ENCODE peak calls at places on chromosome 9, in six cellular contexts. One of them, this sample, is unnamed.

GRCh38 chr9:13139641-13140171 is 139.8 kb downstream of the MPDZ start:
- DNase-seq in fibroblast of mammary gland: peak; percentile 79
- DNase-seq in stomach: no peak
- DNase-seq in brain microvascular endothelial cell: peak; percentile 92
- DNase-seq in bronchial epithelial cell: peak; percentile 90
- DNase-seq in GM12865: no peak
- DNase-seq in this sample: peak; percentile 63

GRCh38 chr9:93252781-93253530 is 69.0 kb downstream of the WNK2 start:
- DNase-seq in fibroblast of mammary gland: no peak
- DNase-seq in stomach: no peak
- DNase-seq in brain microvascular endothelial cell: no peak
- DNase-seq in bronchial epithelial cell: no peak
- DNase-seq in GM12865: no peak
- DNase-seq in this sample: no peak

GRCh38 chr9:71303351-71303750 is 181.9 kb upstream of the TRPM3 start:
- DNase-seq in fibroblast of mammary gland: peak; percentile 73
- DNase-seq in stomach: no peak
- DNase-seq in brain microvascular endothelial cell: no peak
- DNase-seq in bronchial epithelial cell: peak; percentile 6
- DNase-seq in GM12865: no peak
- DNase-seq in this sample: no peak

GRCh38 chr9:136526625-136527066 is 19.2 kb downstream of the NOTCH1 start:
- DNase-seq in fibroblast of mammary gland: no peak
- DNase-seq in stomach: peak; percentile 57
- DNase-seq in brain microvascular endothelial cell: no peak
- DNase-seq in bronchial epithelial cell: no peak
- DNase-seq in GM12865: no peak
- DNase-seq in this sample: no peak

GRCh38 chr9:91023741-91024140 is 222.1 kb downstream of the SYK start:
- DNase-seq in fibroblast of mammary gland: no peak
- DNase-seq in stomach: no peak
- DNase-seq in brain microvascular endothelial cell: no peak
- DNase-seq in bronchial epithelial cell: no peak
- DNase-seq in GM12865: no peak
- DNase-seq in this sample: no peak

GRCh38 chr9:110047232-110047954 is 160.6 kb downstream of the C9orf152 start:
- DNase-seq in fibroblast of mammary gland: no peak
- DNase-seq in stomach: no peak
- DNase-seq in brain microvascular endothelial cell: no peak
- DNase-seq in bronchial epithelial cell: no peak
- DNase-seq in GM12865: peak; percentile 55
- DNase-seq in this sample: no peak

GRCh38 chr9:105421864-105422263 is 26.0 kb upstream of the FSD1L start:
- DNase-seq in fibroblast of mammary gland: no peak
- DNase-seq in stomach: no peak
- DNase-seq in brain microvascular endothelial cell: no peak
- DNase-seq in bronchial epithelial cell: no peak
- DNase-seq in GM12865: no peak
- DNase-seq in this sample: no peak

GRCh38 chr9:85142461-85143401 is 473.2 kb downstream of the NTRK2 start:
- DNase-seq in fibroblast of mammary gland: peak; percentile 2
- DNase-seq in stomach: no peak
- DNase-seq in brain microvascular endothelial cell: no peak
- DNase-seq in bronchial epithelial cell: peak; percentile 55
- DNase-seq in GM12865: peak; percentile 37
- DNase-seq in this sample: no peak

GRCh38 chr9:38256461-38256860 is 136.0 kb upstream of the ALDH1B1 start:
- DNase-seq in fibroblast of mammary gland: no peak
- DNase-seq in stomach: no peak
- DNase-seq in brain microvascular endothelial cell: no peak
- DNase-seq in bronchial epithelial cell: no peak
- DNase-seq in GM12865: no peak
- DNase-seq in this sample: no peak

GRCh38 chr9:136671254-136671614 is 8.5 kb downstream of the EGFL7 start:
- DNase-seq in fibroblast of mammary gland: no peak
- DNase-seq in stomach: no peak
- DNase-seq in brain microvascular endothelial cell: no peak
- DNase-seq in bronchial epithelial cell: no peak
- DNase-seq in GM12865: no peak
- DNase-seq in this sample: no peak

GRCh38 chr9:71213633-71214032 is 92.2 kb upstream of the TRPM3 start:
- DNase-seq in fibroblast of mammary gland: no peak
- DNase-seq in stomach: no peak
- DNase-seq in brain microvascular endothelial cell: no peak
- DNase-seq in bronchial epithelial cell: no peak
- DNase-seq in GM12865: no peak
- DNase-seq in this sample: no peak

GRCh38 chr9:135815433-135816178 is 91.7 kb downstream of the CAMSAP1 start:
- DNase-seq in fibroblast of mammary gland: no peak
- DNase-seq in stomach: no peak
- DNase-seq in brain microvascular endothelial cell: no peak
- DNase-seq in bronchial epithelial cell: no peak
- DNase-seq in GM12865: no peak
- DNase-seq in this sample: no peak

GRCh38 chr9:133405508-133406009 is 12.3 kb downstream of the REXO4 start:
- DNase-seq in fibroblast of mammary gland: peak; percentile 90
- DNase-seq in stomach: no peak
- DNase-seq in brain microvascular endothelial cell: no peak
- DNase-seq in bronchial epithelial cell: no peak
- DNase-seq in GM12865: no peak
- DNase-seq in this sample: no peak

GRCh38 chr9:5982352-5982751 is 33.1 kb downstream of the RANBP6 start:
- DNase-seq in fibroblast of mammary gland: no peak
- DNase-seq in stomach: no peak
- DNase-seq in brain microvascular endothelial cell: no peak
- DNase-seq in bronchial epithelial cell: no peak
- DNase-seq in GM12865: no peak
- DNase-seq in this sample: no peak

GRCh38 chr9:96022445-96023031 is 147.0 kb downstream of the ERCC6L2 start:
- DNase-seq in fibroblast of mammary gland: no peak
- DNase-seq in stomach: no peak
- DNase-seq in brain microvascular endothelial cell: no peak
- DNase-seq in bronchial epithelial cell: no peak
- DNase-seq in GM12865: no peak
- DNase-seq in this sample: no peak

GRCh38 chr9:18689881-18690280 is 215.9 kb downstream of the ADAMTSL1 start:
- DNase-seq in fibroblast of mammary gland: no peak
- DNase-seq in stomach: no peak
- DNase-seq in brain microvascular endothelial cell: no peak
- DNase-seq in bronchial epithelial cell: no peak
- DNase-seq in GM12865: peak; percentile 19
- DNase-seq in this sample: no peak

GRCh38 chr9:130138791-130139190 is 33.4 kb upstream of the NCS1 start:
- DNase-seq in fibroblast of mammary gland: peak; percentile 99
- DNase-seq in stomach: no peak
- DNase-seq in brain microvascular endothelial cell: peak; percentile 92
- DNase-seq in bronchial epithelial cell: peak; percentile 84
- DNase-seq in GM12865: no peak
- DNase-seq in this sample: peak; percentile 89

GRCh38 chr9:31412081-31412480 is 972.4 kb upstream of the ACO1 start:
- DNase-seq in fibroblast of mammary gland: no peak
- DNase-seq in stomach: no peak
- DNase-seq in brain microvascular endothelial cell: no peak
- DNase-seq in bronchial epithelial cell: no peak
- DNase-seq in GM12865: no peak
- DNase-seq in this sample: no peak

GRCh38 chr9:128294142-128294541 is 18.1 kb downstream of the SWI5 start:
- DNase-seq in fibroblast of mammary gland: no peak
- DNase-seq in stomach: no peak
- DNase-seq in brain microvascular endothelial cell: no peak
- DNase-seq in bronchial epithelial cell: no peak
- DNase-seq in GM12865: no peak
- DNase-seq in this sample: no peak

GRCh38 chr9:93232388-93232965 is 48.5 kb downstream of the WNK2 start:
- DNase-seq in fibroblast of mammary gland: no peak
- DNase-seq in stomach: no peak
- DNase-seq in brain microvascular endothelial cell: no peak
- DNase-seq in bronchial epithelial cell: no peak
- DNase-seq in GM12865: no peak
- DNase-seq in this sample: no peak

GRCh38 chr9:121682926-121683485 is 31.6 kb downstream of the DAB2IP start:
- DNase-seq in fibroblast of mammary gland: no peak
- DNase-seq in stomach: no peak
- DNase-seq in brain microvascular endothelial cell: no peak
- DNase-seq in bronchial epithelial cell: no peak
- DNase-seq in GM12865: no peak
- DNase-seq in this sample: no peak

GRCh38 chr9:29556746-29557145 is 1983.5 kb upstream of the C9orf72 start:
- DNase-seq in fibroblast of mammary gland: no peak
- DNase-seq in stomach: no peak
- DNase-seq in brain microvascular endothelial cell: no peak
- DNase-seq in bronchial epithelial cell: no peak
- DNase-seq in GM12865: no peak
- DNase-seq in this sample: no peak

GRCh38 chr9:94611638-94612068 is 18.0 kb upstream of the FBP2 start:
- DNase-seq in fibroblast of mammary gland: no peak
- DNase-seq in stomach: no peak
- DNase-seq in brain microvascular endothelial cell: no peak
- DNase-seq in bronchial epithelial cell: no peak
- DNase-seq in GM12865: peak; percentile 20
- DNase-seq in this sample: no peak

GRCh38 chr9:123724211-123724831 is 205.6 kb downstream of the DENND1A start:
- DNase-seq in fibroblast of mammary gland: peak; percentile 62
- DNase-seq in stomach: no peak
- DNase-seq in brain microvascular endothelial cell: peak; percentile 42
- DNase-seq in bronchial epithelial cell: no peak
- DNase-seq in GM12865: peak; percentile 27
- DNase-seq in this sample: peak; percentile 37

GRCh38 chr9:23412458-23412857 is 413.6 kb downstream of the ELAVL2 start:
- DNase-seq in fibroblast of mammary gland: no peak
- DNase-seq in stomach: no peak
- DNase-seq in brain microvascular endothelial cell: no peak
- DNase-seq in bronchial epithelial cell: no peak
- DNase-seq in GM12865: no peak
- DNase-seq in this sample: no peak

GRCh38 chr9:113998529-113999255 is 79.4 kb downstream of the AMBP start:
- DNase-seq in fibroblast of mammary gland: peak; percentile 25
- DNase-seq in stomach: peak; percentile 23
- DNase-seq in brain microvascular endothelial cell: no peak
- DNase-seq in bronchial epithelial cell: no peak
- DNase-seq in GM12865: no peak
- DNase-seq in this sample: no peak

GRCh38 chr9:117136461-117136860 is 278.4 kb downstream of the ASTN2 start:
- DNase-seq in fibroblast of mammary gland: no peak
- DNase-seq in stomach: no peak
- DNase-seq in brain microvascular endothelial cell: no peak
- DNase-seq in bronchial epithelial cell: no peak
- DNase-seq in GM12865: no peak
- DNase-seq in this sample: no peak

GRCh38 chr9:117138257-117138656 is 276.6 kb downstream of the ASTN2 start:
- DNase-seq in fibroblast of mammary gland: no peak
- DNase-seq in stomach: no peak
- DNase-seq in brain microvascular endothelial cell: no peak
- DNase-seq in bronchial epithelial cell: no peak
- DNase-seq in GM12865: no peak
- DNase-seq in this sample: no peak

GRCh38 chr9:117134826-117135411 is 279.9 kb downstream of the ASTN2 start:
- DNase-seq in fibroblast of mammary gland: no peak
- DNase-seq in stomach: no peak
- DNase-seq in brain microvascular endothelial cell: no peak
- DNase-seq in bronchial epithelial cell: no peak
- DNase-seq in GM12865: no peak
- DNase-seq in this sample: no peak

GRCh38 chr9:117135481-117135880 is 279.4 kb downstream of the ASTN2 start:
- DNase-seq in fibroblast of mammary gland: no peak
- DNase-seq in stomach: no peak
- DNase-seq in brain microvascular endothelial cell: no peak
- DNase-seq in bronchial epithelial cell: no peak
- DNase-seq in GM12865: no peak
- DNase-seq in this sample: no peak
- H3K4me3 ChIP-seq in fibroblast of mammary gland: no peak overlapping the region
- H3K4me3 ChIP-seq in stomach: no peak overlapping the region
- H3K4me3 ChIP-seq in brain microvascular endothelial cell: no peak overlapping the region
- H3K4me3 ChIP-seq in bronchial epithelial cell: no peak overlapping the region
- H3K4me3 ChIP-seq in GM12865: no peak overlapping the region
- H3K4me3 ChIP-seq in this sample: no peak overlapping the region

DNA sequence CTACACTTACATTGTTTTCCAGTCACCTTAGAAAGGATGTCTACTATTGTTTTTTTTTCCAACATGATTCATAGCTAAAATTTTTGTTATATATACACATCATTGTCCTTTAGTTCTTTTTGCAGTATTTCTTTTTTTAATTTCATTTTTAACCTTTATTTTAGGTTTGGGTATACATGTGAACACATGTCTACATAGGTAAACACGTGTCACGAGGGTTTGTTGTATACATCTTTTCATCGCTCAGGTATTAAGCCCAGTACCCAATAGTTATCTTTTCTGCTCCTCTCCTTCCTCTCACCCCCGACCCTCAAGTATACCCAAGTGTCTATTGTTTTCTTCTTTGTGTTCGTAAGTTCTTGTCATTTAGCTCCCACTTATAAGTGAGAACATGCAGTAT is 19.0 kb downstream of the IFNA5 start:
- DNase-seq in fibroblast of mammary gland: no peak
- DNase-seq in stomach: no peak
- DNase-seq in brain microvascular endothelial cell: no peak
- DNase-seq in bronchial epithelial cell: no peak
- DNase-seq in GM12865: no peak
- DNase-seq in this sample: no peak
- H3K4me3 ChIP-seq in fibroblast of mammary gland: no peak overlapping the region
- H3K4me3 ChIP-seq in stomach: no peak overlapping the region
- H3K4me3 ChIP-seq in brain microvascular endothelial cell: no peak overlapping the region
- H3K4me3 ChIP-seq in bronchial epithelial cell: no peak overlapping the region
- H3K4me3 ChIP-seq in GM12865: no peak overlapping the region
- H3K4me3 ChIP-seq in this sample: no peak overlapping the region

GRCh38 chr9:112789493-112789892 is 38.9 kb downstream of the SNX30 start:
- DNase-seq in fibroblast of mammary gland: peak; percentile 23
- DNase-seq in stomach: no peak
- DNase-seq in brain microvascular endothelial cell: no peak
- DNase-seq in bronchial epithelial cell: no peak
- DNase-seq in GM12865: no peak
- DNase-seq in this sample: peak; percentile 34
- H3K4me3 ChIP-seq in fibroblast of mammary gland: no peak overlapping the region
- H3K4me3 ChIP-seq in stomach: no peak overlapping the region
- H3K4me3 ChIP-seq in brain microvascular endothelial cell: no peak overlapping the region
- H3K4me3 ChIP-seq in bronchial epithelial cell: no peak overlapping the region
- H3K4me3 ChIP-seq in GM12865: no peak overlapping the region
- H3K4me3 ChIP-seq in this sample: no peak overlapping the region

GRCh38 chr9:117303643-117304230 is 111.1 kb downstream of the ASTN2 start:
- DNase-seq in fibroblast of mammary gland: no peak
- DNase-seq in stomach: no peak
- DNase-seq in brain microvascular endothelial cell: no peak
- DNase-seq in bronchial epithelial cell: no peak
- DNase-seq in GM12865: no peak
- DNase-seq in this sample: no peak

GRCh38 chr9:117305454-117305853 is 109.4 kb downstream of the ASTN2 start:
- DNase-seq in fibroblast of mammary gland: no peak
- DNase-seq in stomach: no peak
- DNase-seq in brain microvascular endothelial cell: no peak
- DNase-seq in bronchial epithelial cell: no peak
- DNase-seq in GM12865: no peak
- DNase-seq in this sample: no peak

GRCh38 chr9:117304613-117305012 is 110.2 kb downstream of the ASTN2 start:
- DNase-seq in fibroblast of mammary gland: no peak
- DNase-seq in stomach: no peak
- DNase-seq in brain microvascular endothelial cell: no peak
- DNase-seq in bronchial epithelial cell: no peak
- DNase-seq in GM12865: no peak
- DNase-seq in this sample: no peak

GRCh38 chr9:117296453-117296852 is 118.4 kb downstream of the ASTN2 start:
- DNase-seq in fibroblast of mammary gland: no peak
- DNase-seq in stomach: no peak
- DNase-seq in brain microvascular endothelial cell: no peak
- DNase-seq in bronchial epithelial cell: no peak
- DNase-seq in GM12865: no peak
- DNase-seq in this sample: no peak

GRCh38 chr9:117300686-117301085 is 114.2 kb downstream of the ASTN2 start:
- DNase-seq in fibroblast of mammary gland: no peak
- DNase-seq in stomach: no peak
- DNase-seq in brain microvascular endothelial cell: no peak
- DNase-seq in bronchial epithelial cell: no peak
- DNase-seq in GM12865: no peak
- DNase-seq in this sample: no peak
- H3K4me3 ChIP-seq in fibroblast of mammary gland: no peak overlapping the region
- H3K4me3 ChIP-seq in stomach: no peak overlapping the region
- H3K4me3 ChIP-seq in brain microvascular endothelial cell: no peak overlapping the region
- H3K4me3 ChIP-seq in bronchial epithelial cell: no peak overlapping the region
- H3K4me3 ChIP-seq in GM12865: no peak overlapping the region
- H3K4me3 ChIP-seq in this sample: no peak overlapping the region